ENCODE peak calls at places on chromosomes 3 and 15, in ten cellular contexts. W is AG04450, H is HEK293T, O is NCI-H1417, I is iris pigment epithelial cell, F is AG08395, P is fibroblast of mammary gland, B is HTR-8/SVneo, Y is Kasumi-1, N is GM23338. V is an unnamed sample.

GRCh38 chr3:13869944-13870343 is 9.9 kb downstream of the WNT7A start:
- DNase-seq in W (no peak), H (no peak), O (no peak), I (no peak), F (no peak), P (no peak), B (no peak), Y (no peak), N (no peak), V (no peak)

GRCh38 chr3:184874709-184875644 is 63.0 kb downstream of the VPS8 start:
- DNase-seq in W (no peak), H (peak), O (peak), I (peak), F (peak), P (peak), B (peak), Y (peak), N (peak), V (no peak)

GRCh38 chr3:112293368-112294321 is at the start of gene SLC9C1:
- DNase-seq in W (peak), H (peak), O (peak), I (peak), F (peak), P (peak), B (peak), Y (peak), N (peak), V (no peak)

GRCh38 chr15:31434418-31435255 is 108.0 kb downstream of the KLF13 start:
- DNase-seq in W (peak), H (no peak), O (no peak), I (peak), F (peak), P (peak), B (peak), Y (peak), N (peak), V (peak)

GRCh38 chr3:38554127-38554827 is 58.1 kb downstream of the EXOG start:
- DNase-seq in W (no peak), H (no peak), O (no peak), I (no peak), F (no peak), P (no peak), B (no peak), Y (no peak), N (no peak), V (no peak)

GRCh38 chr3:112425858-112426750 is 73.2 kb downstream of the BTLA start:
- DNase-seq in W (no peak), H (no peak), O (no peak), I (no peak), F (no peak), P (no peak), B (no peak), Y (peak), N (peak), V (no peak)

GRCh38 chr15:36896949-36897348 is 203.4 kb downstream of the MEIS2 start:
- DNase-seq in W (no peak), H (peak), O (peak), I (no peak), F (no peak), P (no peak), B (no peak), Y (no peak), N (no peak), V (no peak)

GRCh38 chr3:126746395-126747177 is 42.5 kb downstream of the CHCHD6 start:
- DNase-seq in W (no peak), H (no peak), O (peak), I (peak), F (no peak), P (peak), B (peak), Y (no peak), N (no peak), V (no peak)

GRCh38 chr15:31473384-31474058 is 146.9 kb downstream of the KLF13 start:
- DNase-seq in W (no peak), H (no peak), O (no peak), I (no peak), F (no peak), P (no peak), B (no peak), Y (no peak), N (no peak), V (no peak)

GRCh38 chr3:4981688-4982494 is 2.7 kb downstream of the BHLHE40 start:
- DNase-seq in W (no peak), H (no peak), O (peak), I (peak), F (no peak), P (peak), B (no peak), Y (no peak), N (peak), V (peak)

GRCh38 chr15:77836901-77837648 is 204.4 kb upstream of the LINGO1 start:
- DNase-seq in W (no peak), H (no peak), O (no peak), I (no peak), F (no peak), P (no peak), B (no peak), Y (no peak), N (no peak), V (no peak)

GRCh38 chr15:66698318-66698961 is 3.6 kb upstream of the SMAD6 start:
- DNase-seq in W (no peak), H (peak), O (peak), I (peak), F (peak), P (peak), B (peak), Y (peak), N (peak), V (no peak)

GRCh38 chr3:146067048-146067447 is 93.9 kb downstream of the PLOD2 start:
- DNase-seq in W (peak), H (no peak), O (no peak), I (peak), F (peak), P (peak), B (peak), Y (no peak), N (no peak), V (no peak)